ENCODE peak calls at places on chromosomes 13 and 19, in ten cellular contexts. L is mammary epithelial cell; Z is left ventricle myocardium inferior; C is Calu3; I is fibroblast of the aortic adventitia; R is psoas muscle; A is mesenteric fat pad; U is stimulated activated CD4-positive, alpha-beta T cell treated with anti-CD3 and anti-CD28 coated beads, Interleukin-1b, Interleukin-23, amount 100 ng/mL, for 24 hours; Y is ureter; E is central memory CD4-positive, alpha-beta T cell. V is an unnamed sample.

GRCh38 chr13:62613819-62614218 is 1198.2 kb upstream of the PCDH20 start:
- DNase-seq in A (no peak), I (no peak), C (no peak), E (no peak), L (no peak), Y (no peak), R (no peak), U (no peak), Z (no peak), V (no peak)

GRCh38 chr19:4363571-4364304 is 20.4 kb downstream of the MPND start:
- DNase-seq in Z (no peak), C (no peak), I (no peak), Y (no peak), R (no peak), L (no peak), U (no peak), A (no peak), E (no peak), V (no peak)

GRCh38 chr13:34334984-34335661 is 517.2 kb downstream of the RFC3 start:
- DNase-seq in Y (no peak), L (no peak), A (no peak), R (no peak), U (no peak), E (no peak), I (peak; percentile 44), C (no peak), Z (no peak), V (no peak)

GRCh38 chr13:108895220-108895704 is 265.9 kb downstream of the MYO16 start:
- DNase-seq in L (peak; percentile 65), I (peak; percentile 69), Y (no peak), A (no peak), Z (no peak), R (no peak), E (peak; percentile 21), U (no peak), C (peak; percentile 12), V (no peak)

GRCh38 chr19:20482721-20483120 is 82.9 kb downstream of the ZNF737 start:
- DNase-seq in C (no peak), L (no peak), U (no peak), Z (no peak), E (peak; percentile 24), I (no peak), R (no peak), Y (no peak), A (no peak), V (no peak)

GRCh38 chr13:36814465-36814864 is 4.6 kb upstream of the RFXAP start:
- DNase-seq in I (no peak), Z (no peak), U (no peak), E (no peak), R (no peak), A (no peak), Y (no peak), L (no peak), C (peak; percentile 4), V (no peak)

GRCh38 chr19:19062454-19063182 is 1.2 kb upstream of the SLC25A42 start:
- DNase-seq in E (no peak), A (no peak), I (peak; percentile 18), L (peak; percentile 44), Y (no peak), Z (no peak), U (no peak), C (peak; percentile 9), R (no peak), V (no peak)

GRCh38 chr19:9149976-9150375 is 9.8 kb downstream of the ZNF317 start:
- DNase-seq in A (peak; percentile 39), R (no peak), C (no peak), Y (no peak), I (no peak), Z (no peak), U (no peak), L (peak; percentile 52), E (no peak), V (no peak)

GRCh38 chr19:33303791-33304759 is 1.7 kb upstream of the CEBPA start:
- DNase-seq in I (peak; percentile 44), L (no peak), Z (no peak), E (no peak), Y (no peak), A (peak; percentile 91), R (no peak), C (no peak), U (no peak), V (no peak)

GRCh38 chr19:7196721-7197168 is 97.5 kb downstream of the INSR start:
- DNase-seq in Y (no peak), A (no peak), R (peak; percentile 42), Z (no peak), C (no peak), L (no peak), I (peak; percentile 61), U (no peak), E (no peak), V (no peak)

GRCh38 chr19:7868326-7868670 is 5.9 kb downstream of the PRR36 start:
- DNase-seq in R (no peak), E (no peak), Y (peak; percentile 42), Z (no peak), L (no peak), C (no peak), U (no peak), I (no peak), A (no peak), V (no peak)

GRCh38 chr19:2053601-2054389 is 2.8 kb upstream of the MKNK2 start:
- DNase-seq in R (peak; percentile 67), L (no peak), Y (peak; percentile 82), A (no peak), E (no peak), U (no peak), I (peak; percentile 74), C (no peak), Z (peak; percentile 86), V (no peak)

GRCh38 chr13:32209670-32210069 is 105.5 kb downstream of the ZAR1L start:
- DNase-seq in A (no peak), C (no peak), L (no peak), R (no peak), Z (no peak), U (no peak), E (no peak), I (no peak), Y (no peak), V (no peak)

GRCh38 chr19:48511800-48512503 is at the start of gene LMTK3:
- DNase-seq in I (peak; percentile 16), Z (no peak), Y (peak; percentile 55), U (no peak), E (peak; percentile 84), C (no peak), L (no peak), A (no peak), R (no peak), V (no peak)

GRCh38 chr13:106493569-106493968 is 41.9 kb downstream of the EFNB2 start:
- DNase-seq in A (no peak), I (no peak), Y (no peak), U (no peak), E (no peak), L (no peak), C (no peak), R (no peak), Z (no peak), V (no peak)

GRCh38 chr19:52494518-52494917 is 33.0 kb upstream of the ZNF808 start:
- DNase-seq in A (no peak), L (no peak), C (no peak), R (no peak), E (no peak), U (no peak), Z (no peak), I (no peak), Y (no peak), V (no peak)

GRCh38 chr13:93144031-93144430 is 82.6 kb upstream of the GPC6 start:
- DNase-seq in C (no peak), Y (no peak), E (no peak), U (no peak), A (no peak), R (no peak), Z (no peak), L (no peak), I (no peak), V (no peak)

GRCh38 chr13:110944121-110944967 is 29.5 kb upstream of the ANKRD10 start:
- DNase-seq in L (peak; percentile 64), A (peak; percentile 28), R (no peak), U (no peak), I (peak; percentile 69), Z (no peak), C (peak; percentile 28), Y (no peak), E (no peak), V (no peak)

GRCh38 chr13:91664036-91664435 is 265.6 kb downstream of the GPC5 start:
- DNase-seq in R (no peak), L (peak; percentile 11), I (no peak), A (no peak), Z (no peak), E (no peak), C (no peak), Y (no peak), U (no peak), V (no peak)

GRCh38 chr13:43545317-43545874 is 241.4 kb downstream of the ENOX1 start:
- DNase-seq in L (no peak), R (no peak), Y (no peak), E (no peak), I (peak; percentile 60), Z (peak; percentile 25), U (no peak), C (no peak), A (no peak), V (no peak)

GRCh38 chr13:83752141-83752540 is 130.1 kb downstream of the SLITRK1 start:
- DNase-seq in I (peak; percentile 53), Z (no peak), C (no peak), E (no peak), A (no peak), R (no peak), L (peak; percentile 25), Y (no peak), U (no peak), V (no peak)

GRCh38 chr19:29896790-29897189 is 45.2 kb upstream of the URI1 start:
- DNase-seq in I (no peak), Z (no peak), A (no peak), U (no peak), E (no peak), Y (no peak), L (no peak), R (no peak), C (no peak), V (no peak)

GRCh38 chr19:590396-590745 is 690 bp downstream of the HCN2 start:
- DNase-seq in E (peak; percentile 25), I (peak; percentile 12), A (no peak), Z (no peak), Y (no peak), L (peak; percentile 25), U (no peak), R (no peak), C (no peak), V (no peak)

GRCh38 chr19:21751379-21751778 is 16.0 kb downstream of the ZNF100 start:
- DNase-seq in A (no peak), R (no peak), U (no peak), C (no peak), Y (no peak), E (no peak), Z (no peak), L (no peak), I (peak; percentile 5), V (no peak)

GRCh38 chr13:99356216-99357089 is 49.3 kb upstream of the GPR183 start:
- DNase-seq in Z (no peak), I (peak; percentile 72), E (peak; percentile 93), A (no peak), U (no peak), L (no peak), C (no peak), Y (no peak), R (no peak), V (no peak)

GRCh38 chr13:48655291-48655690 is 1.6 kb downstream of the CYSLTR2 start:
- DNase-seq in I (no peak), Y (no peak), C (no peak), A (no peak), R (no peak), L (no peak), U (no peak), E (no peak), Z (no peak), V (no peak)

GRCh38 chr13:19069684-19070397 is 111.8 kb downstream of the TUBA3C start:
- DNase-seq in Z (no peak), I (no peak), Y (peak; percentile 20), L (no peak), R (no peak), C (no peak), A (no peak), E (no peak), U (no peak), V (no peak)

GRCh38 chr13:87680298-87680697 is 9.1 kb downstream of the SLITRK5 start:
- DNase-seq in U (no peak), E (no peak), Z (no peak), A (no peak), L (no peak), C (peak; percentile 2), I (no peak), R (no peak), Y (no peak), V (no peak)